ENCODE peak calls at places on chromosomes 12 and 14, in five cellular contexts. O is heart right ventricle, U is astrocyte, C is stomach, F is hepatocyte. E is an unnamed sample.

GRCh38 chr14:26173581-26173980 is 424.3 kb downstream of the NOVA1 start:
- DNase-seq in O (no peak), U (no peak), C (no peak), F (no peak), E (no peak)

GRCh38 chr12:78864483-78865296 is at the start of gene SYT1:
- DNase-seq in O (no peak), U (peak; percentile 87), C (no peak), F (peak; percentile 72), E (peak; percentile 40)

GRCh38 chr12:56234746-56235436 is 5.0 kb downstream of the SLC39A5 start:
- DNase-seq in O (no peak), U (no peak), C (no peak), F (no peak), E (no peak)

GRCh38 chr14:103016071-103016470 is 41.3 kb downstream of the CDC42BPB start:
- DNase-seq in O (no peak), U (no peak), C (no peak), F (no peak), E (no peak)

GRCh38 chr12:21972055-21972454 is 30.8 kb upstream of the ABCC9 start:
- DNase-seq in O (no peak), U (no peak), C (no peak), F (no peak), E (no peak)

GRCh38 chr12:24244801-24245200 is 295.3 kb upstream of the SOX5 start:
- DNase-seq in O (no peak), U (no peak), C (no peak), F (no peak), E (no peak)

GRCh38 chr12:115930336-115930735 is 347.2 kb downstream of the MED13L start:
- DNase-seq in O (no peak), U (no peak), C (no peak), F (no peak), E (no peak)

GRCh38 chr12:96171905-96172304 is 22.3 kb upstream of the ELK3 start:
- DNase-seq in O (no peak), U (no peak), C (peak; percentile 43), F (no peak), E (no peak)

GRCh38 chr14:102187044-102187443 is 47.3 kb downstream of the WDR20 start:
- DNase-seq in O (no peak), U (peak; percentile 88), C (no peak), F (peak; percentile 34), E (no peak)

GRCh38 chr12:110444455-110444854 is 5.7 kb downstream of the ARPC3 start:
- DNase-seq in O (no peak), U (no peak), C (no peak), F (no peak), E (no peak)

GRCh38 chr12:105352940-105353635 is 22.6 kb downstream of the C12orf75 start:
- DNase-seq in O (no peak), U (no peak), C (peak; percentile 58), F (no peak), E (no peak)

GRCh38 chr12:46267618-46268348 is 1.1 kb downstream of the SLC38A1 start:
- DNase-seq in O (no peak), U (peak; percentile 16), C (no peak), F (peak; percentile 38), E (peak; percentile 38)

GRCh38 chr14:77140937-77141591 is 527 bp downstream of the ZDHHC22 start:
- DNase-seq in O (no peak), U (peak; percentile 23), C (no peak), F (peak; percentile 57), E (no peak)

GRCh38 chr14:102323102-102323501 is 3.6 kb downstream of the ZNF839 start:
- DNase-seq in O (peak; percentile 43), U (peak; percentile 52), C (peak; percentile 67), F (peak; percentile 75), E (peak; percentile 52)

GRCh38 chr12:12890815-12891645 is at the start of gene GPRC5A:
- DNase-seq in O (peak; percentile 78), U (peak; percentile 93), C (peak; percentile 87), F (peak; percentile 95), E (peak; percentile 94)

GRCh38 chr12:97151481-97151880 is 244.4 kb downstream of the NEDD1 start:
- DNase-seq in O (no peak), U (peak; percentile 96), C (no peak), F (no peak), E (no peak)

GRCh38 chr12:30965613-30965985 is 39.1 kb downstream of the TSPAN11 start:
- DNase-seq in O (no peak), U (no peak), C (peak; percentile 40), F (no peak), E (no peak)

GRCh38 chr12:53073881-53074280 is 5.3 kb downstream of the SPRYD3 start:
- DNase-seq in O (no peak), U (no peak), C (no peak), F (no peak), E (no peak)
- H3K4me1 ChIP-seq in O (peaks cover 74% of the 10 kb centered on the region), U (peaks cover 31% of the 10 kb centered on the region), C (peaks cover 96% of the 10 kb centered on the region), F (peaks cover 21% of the 10 kb centered on the region), E (peaks cover 9% of the 10 kb centered on the region)

GRCh38 chr12:103257763-103258162 is 238.0 kb downstream of the C12orf42 start:
- DNase-seq in O (no peak), U (no peak), C (no peak), F (no peak), E (no peak)
- H3K4me3 ChIP-seq in O (no peak overlapping the region), U (no peak overlapping the region), C (no peak overlapping the region), F (no peak overlapping the region), E (no peak overlapping the region)

GRCh38 chr12:25423355-25423754 is 129.7 kb downstream of the LMNTD1 start:
- DNase-seq in O (no peak), U (peak; percentile 39), C (peak; percentile 31), F (peak; percentile 40), E (peak; percentile 64)

GRCh38 chr12:25427328-25428249 is 125.5 kb downstream of the LMNTD1 start:
- DNase-seq in O (no peak), U (no peak), C (no peak), F (no peak), E (no peak)

GRCh38 chr12:25422241-25422640 is 130.8 kb downstream of the LMNTD1 start:
- DNase-seq in O (no peak), U (no peak), C (no peak), F (no peak), E (no peak)

GRCh38 chr12:25421651-25422150 is 131.4 kb downstream of the LMNTD1 start:
- DNase-seq in O (no peak), U (peak; percentile 47), C (no peak), F (no peak), E (no peak)

GRCh38 chr12:25424186-25424854 is 128.8 kb downstream of the LMNTD1 start:
- DNase-seq in O (no peak), U (no peak), C (no peak), F (no peak), E (no peak)
- H3K4me1 ChIP-seq in O (peaks cover 6% of the 10 kb centered on the region), U (no peaks in the 10 kb centered on the region), C (peaks cover 10% of the 10 kb centered on the region), F (peaks cover 10% of the 10 kb centered on the region), E (no peaks in the 10 kb centered on the region)

DNA sequence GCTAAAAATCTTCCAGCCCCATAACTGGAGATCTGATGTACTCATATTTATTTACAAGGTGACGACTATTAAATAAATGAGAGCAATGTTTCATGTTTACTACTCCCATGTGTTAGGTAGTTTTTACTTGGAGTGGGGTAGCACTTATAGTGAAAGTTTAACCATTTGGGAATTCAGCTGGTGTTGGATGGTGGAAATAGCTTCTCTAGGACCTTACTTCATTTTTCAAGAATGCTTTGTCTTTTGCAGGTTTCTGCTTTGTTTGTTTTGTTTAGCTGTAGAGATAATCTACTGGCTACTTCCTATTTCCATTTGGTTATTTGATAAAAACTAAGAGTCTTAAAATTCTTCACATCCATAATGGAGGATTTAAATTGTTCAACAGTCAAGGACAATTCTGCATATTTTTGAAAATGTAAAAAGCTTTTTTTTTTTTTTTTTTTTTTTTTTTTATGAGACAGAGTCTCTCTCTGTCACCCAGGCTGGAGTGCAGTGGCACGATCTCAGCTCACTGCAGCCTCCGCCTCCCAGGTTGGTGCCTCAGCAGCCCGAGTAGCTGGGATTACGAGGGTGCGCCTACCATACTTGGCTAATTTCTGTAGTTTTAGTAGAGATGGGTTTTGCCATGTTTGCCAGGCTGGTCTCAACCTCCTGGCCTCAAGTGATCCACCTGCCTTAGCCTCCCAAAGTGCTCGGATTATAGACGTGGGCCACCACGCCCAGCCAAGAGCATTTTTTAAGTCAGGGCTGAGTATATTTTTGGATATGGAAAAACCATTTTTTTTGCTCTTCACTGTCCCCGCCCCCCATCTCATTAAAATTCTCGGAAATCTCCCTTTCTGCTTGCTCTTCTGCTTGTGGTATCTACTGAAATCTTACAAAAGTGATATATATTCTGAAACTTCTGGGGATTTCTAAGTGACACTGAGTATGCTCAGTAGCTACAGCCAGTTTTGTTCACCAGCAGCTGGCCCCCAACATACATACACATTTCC is 1.4 kb upstream of the ABCD2 start:
- DNase-seq in O (no peak), U (no peak), C (no peak), F (no peak), E (no peak)
- H3K4me3 ChIP-seq in O (peak overlapping the region; percentile 53), U (peak overlapping the region; percentile 79), C (peak overlapping the region; percentile 52), F (peak overlapping the region; percentile 39), E (peak overlapping the region; percentile 35)

GRCh38 chr14:104681689-104682074 is 7.7 kb upstream of the INF2 start:
- DNase-seq in O (peak; percentile 96), U (peak; percentile 74), C (peak; percentile 92), F (peak; percentile 84), E (peak; percentile 96)
- H3K4me1 ChIP-seq in O (peaks cover 58% of the 10 kb centered on the region), U (peaks cover 61% of the 10 kb centered on the region), C (peaks cover 65% of the 10 kb centered on the region), F (peaks cover 62% of the 10 kb centered on the region), E (peaks cover 38% of the 10 kb centered on the region)

DNA sequence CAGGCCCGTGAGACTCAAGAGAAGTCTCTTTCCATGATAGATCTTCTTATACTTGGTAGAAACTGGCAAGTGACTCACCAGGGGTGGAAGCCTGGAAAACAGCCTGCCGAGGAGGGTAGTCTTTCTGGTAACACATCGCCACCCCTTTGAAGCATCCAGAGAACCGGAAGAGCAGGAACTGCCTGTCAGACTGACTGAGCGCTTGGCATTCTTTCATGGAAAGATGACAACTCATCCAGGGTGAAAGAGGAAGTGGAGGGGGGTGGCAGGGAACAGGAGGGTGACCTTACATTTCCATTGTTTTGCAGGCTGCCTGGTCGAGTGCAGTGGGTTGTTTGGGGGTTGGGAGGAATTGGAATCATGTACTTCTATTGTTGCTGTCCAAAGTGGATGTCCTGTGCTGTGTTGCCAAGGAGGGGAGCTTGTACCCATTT is 34.5 kb downstream of the PRKCH start:
- DNase-seq in O (peak; percentile 80), U (peak; percentile 22), C (no peak), F (peak; percentile 51), E (no peak)
- H3K4me3 ChIP-seq in O (no peak overlapping the region), U (no peak overlapping the region), C (no peak overlapping the region), F (no peak overlapping the region), E (no peak overlapping the region)

GRCh38 chr12:122882908-122883563 is 12.9 kb downstream of the VPS37B start:
- DNase-seq in O (no peak), U (no peak), C (no peak), F (no peak), E (no peak)

GRCh38 chr12:122880155-122880605 is 15.7 kb downstream of the VPS37B start:
- DNase-seq in O (no peak), U (peak; percentile 72), C (no peak), F (no peak), E (no peak)

GRCh38 chr12:122884091-122884826 is 11.7 kb downstream of the VPS37B start:
- DNase-seq in O (no peak), U (peak; percentile 60), C (no peak), F (no peak), E (no peak)

GRCh38 chr12:122878780-122879612 is 16.9 kb downstream of the VPS37B start:
- DNase-seq in O (no peak), U (no peak), C (peak; percentile 24), F (no peak), E (no peak)

GRCh38 chr12:122880668-122881067 is 15.3 kb downstream of the VPS37B start:
- DNase-seq in O (no peak), U (no peak), C (no peak), F (no peak), E (no peak)
- H3K4me1 ChIP-seq in O (peaks cover 96% of the 10 kb centered on the region), U (peaks cover 27% of the 10 kb centered on the region), C (peaks cover 95% of the 10 kb centered on the region), F (peaks cover 25% of the 10 kb centered on the region), E (peaks cover 11% of the 10 kb centered on the region)

E was measured in colonic mucosa.